ENCODE peak calls at places on chromosomes 6 and 20, in four cellular contexts. L is SJSA1; B is CD4-positive, alpha-beta T cell; Y is A172. K is an unnamed sample.

GRCh38 chr6:146651482-146651863 is 52.7 kb downstream of the ADGB start:
- DNase-seq in L (no peak), B (no peak), Y (no peak), K (no peak)

GRCh38 chr20:41223112-41223511 is 85.8 kb downstream of the PLCG1 start:
- DNase-seq in L (no peak), B (no peak), Y (no peak), K (no peak)

GRCh38 chr20:58891076-58891685 is 38.7 kb downstream of the GNAS start:
- DNase-seq in L (peak; percentile 80), B (peak; percentile 76), Y (peak; percentile 23), K (peak; percentile 40)

GRCh38 chr6:36685926-36686667 is 7.6 kb downstream of the CDKN1A start:
- DNase-seq in L (no peak), B (no peak), Y (no peak), K (no peak)

GRCh38 chr6:10141756-10142443 is 273.0 kb downstream of the TFAP2A start:
- DNase-seq in L (no peak), B (no peak), Y (no peak), K (no peak)

GRCh38 chr6:92617726-92618125 is 801.6 kb downstream of the EPHA7 start:
- DNase-seq in L (no peak), B (no peak), Y (no peak), K (no peak)

GRCh38 chr6:100460650-100461204 is 4.0 kb downstream of the SIM1 start:
- DNase-seq in L (no peak), B (no peak), Y (peak; percentile 22), K (no peak)

GRCh38 chr6:89133981-89134380 is 11.9 kb upstream of the PM20D2 start:
- DNase-seq in L (no peak), B (no peak), Y (no peak), K (no peak)

GRCh38 chr20:36101201-36101600 is 53.3 kb upstream of the EPB41L1 start:
- DNase-seq in L (no peak), B (no peak), Y (peak; percentile 42), K (no peak)

GRCh38 chr20:327041-327945 is 1.9 kb downstream of the SOX12 start:
- DNase-seq in L (peak; percentile 90), B (peak; percentile 62), Y (peak; percentile 79), K (peak; percentile 90)

K was measured in H4.